ENCODE peak calls at places on chromosomes 4 and X, in nine cellular contexts. One of them, this sample, is unnamed.

GRCh38 chrX:103635436-103635835 is 6.7 kb downstream of the TCEAL1 start:
- DNase-seq in NCI-H526 treated with DMSO at 0.1 percent for 48 hours: no peak
- DNase-seq in WTC11: no peak
- DNase-seq in T follicular helper cell: no peak
- DNase-seq in stimulated activated CD8-positive, alpha-beta memory T cell treated with anti-CD3 and anti-CD28 coated beads, Interleukin-4, amount 100 ng/mL, for 48 hours: no peak
- DNase-seq in stimulated activated CD4-positive, alpha-beta T cell treated with anti-CD3 and anti-CD28 coated beads, TNF-alpha, amount 100 ng/mL, for 4 hours: no peak
- DNase-seq in glutamatergic neuron: no peak
- DNase-seq in BJ: no peak
- DNase-seq in upper lobe of right lung: no peak
- DNase-seq in this sample: no peak

GRCh38 chr4:74319506-74319905 is 11.2 kb downstream of the EPGN start:
- DNase-seq in upper lobe of right lung: no peak
- DNase-seq in stimulated activated CD4-positive, alpha-beta T cell treated with anti-CD3 and anti-CD28 coated beads, TNF-alpha, amount 100 ng/mL, for 4 hours: no peak
- DNase-seq in T follicular helper cell: no peak
- DNase-seq in NCI-H526 treated with DMSO at 0.1 percent for 48 hours: no peak
- DNase-seq in WTC11: no peak
- DNase-seq in glutamatergic neuron: no peak
- DNase-seq in stimulated activated CD8-positive, alpha-beta memory T cell treated with anti-CD3 and anti-CD28 coated beads, Interleukin-4, amount 100 ng/mL, for 48 hours: no peak
- DNase-seq in BJ: no peak
- DNase-seq in this sample: no peak

GRCh38 chrX:13074297-13075262 is 30.2 kb upstream of the FAM9C start:
- DNase-seq in NCI-H526 treated with DMSO at 0.1 percent for 48 hours: no peak
- DNase-seq in stimulated activated CD8-positive, alpha-beta memory T cell treated with anti-CD3 and anti-CD28 coated beads, Interleukin-4, amount 100 ng/mL, for 48 hours: no peak
- DNase-seq in BJ: no peak
- DNase-seq in stimulated activated CD4-positive, alpha-beta T cell treated with anti-CD3 and anti-CD28 coated beads, TNF-alpha, amount 100 ng/mL, for 4 hours: no peak
- DNase-seq in T follicular helper cell: no peak
- DNase-seq in WTC11: no peak
- DNase-seq in glutamatergic neuron: no peak
- DNase-seq in upper lobe of right lung: no peak
- DNase-seq in this sample: no peak

GRCh38 chr4:8724436-8725070 is 132.0 kb downstream of the CPZ start:
- DNase-seq in stimulated activated CD8-positive, alpha-beta memory T cell treated with anti-CD3 and anti-CD28 coated beads, Interleukin-4, amount 100 ng/mL, for 48 hours: no peak
- DNase-seq in BJ: no peak
- DNase-seq in upper lobe of right lung: peak; percentile 54
- DNase-seq in stimulated activated CD4-positive, alpha-beta T cell treated with anti-CD3 and anti-CD28 coated beads, TNF-alpha, amount 100 ng/mL, for 4 hours: no peak
- DNase-seq in T follicular helper cell: no peak
- DNase-seq in NCI-H526 treated with DMSO at 0.1 percent for 48 hours: no peak
- DNase-seq in WTC11: no peak
- DNase-seq in glutamatergic neuron: no peak
- DNase-seq in this sample: peak; percentile 37

GRCh38 chrX:133888941-133889340 is 96.5 kb downstream of the GPC3 start:
- DNase-seq in upper lobe of right lung: no peak
- DNase-seq in BJ: no peak
- DNase-seq in WTC11: no peak
- DNase-seq in NCI-H526 treated with DMSO at 0.1 percent for 48 hours: no peak
- DNase-seq in glutamatergic neuron: no peak
- DNase-seq in T follicular helper cell: no peak
- DNase-seq in stimulated activated CD4-positive, alpha-beta T cell treated with anti-CD3 and anti-CD28 coated beads, TNF-alpha, amount 100 ng/mL, for 4 hours: no peak
- DNase-seq in stimulated activated CD8-positive, alpha-beta memory T cell treated with anti-CD3 and anti-CD28 coated beads, Interleukin-4, amount 100 ng/mL, for 48 hours: no peak
- DNase-seq in this sample: no peak

GRCh38 chrX:46547857-46548256 is 2.6 kb upstream of the ZNF674 start:
- DNase-seq in stimulated activated CD4-positive, alpha-beta T cell treated with anti-CD3 and anti-CD28 coated beads, TNF-alpha, amount 100 ng/mL, for 4 hours: no peak
- DNase-seq in stimulated activated CD8-positive, alpha-beta memory T cell treated with anti-CD3 and anti-CD28 coated beads, Interleukin-4, amount 100 ng/mL, for 48 hours: no peak
- DNase-seq in T follicular helper cell: no peak
- DNase-seq in BJ: peak; percentile 44
- DNase-seq in WTC11: no peak
- DNase-seq in NCI-H526 treated with DMSO at 0.1 percent for 48 hours: no peak
- DNase-seq in glutamatergic neuron: no peak
- DNase-seq in upper lobe of right lung: no peak
- DNase-seq in this sample: no peak

GRCh38 chrX:77731821-77732419 is 54.1 kb downstream of the ATRX start:
- DNase-seq in BJ: no peak
- DNase-seq in WTC11: no peak
- DNase-seq in upper lobe of right lung: no peak
- DNase-seq in glutamatergic neuron: peak; percentile 14
- DNase-seq in NCI-H526 treated with DMSO at 0.1 percent for 48 hours: no peak
- DNase-seq in stimulated activated CD4-positive, alpha-beta T cell treated with anti-CD3 and anti-CD28 coated beads, TNF-alpha, amount 100 ng/mL, for 4 hours: no peak
- DNase-seq in T follicular helper cell: no peak
- DNase-seq in stimulated activated CD8-positive, alpha-beta memory T cell treated with anti-CD3 and anti-CD28 coated beads, Interleukin-4, amount 100 ng/mL, for 48 hours: no peak
- DNase-seq in this sample: no peak

GRCh38 chr4:59247032-59247431 is 1953.1 kb upstream of the ADGRL3 start:
- DNase-seq in stimulated activated CD8-positive, alpha-beta memory T cell treated with anti-CD3 and anti-CD28 coated beads, Interleukin-4, amount 100 ng/mL, for 48 hours: no peak
- DNase-seq in upper lobe of right lung: no peak
- DNase-seq in T follicular helper cell: no peak
- DNase-seq in stimulated activated CD4-positive, alpha-beta T cell treated with anti-CD3 and anti-CD28 coated beads, TNF-alpha, amount 100 ng/mL, for 4 hours: no peak
- DNase-seq in glutamatergic neuron: no peak
- DNase-seq in WTC11: no peak
- DNase-seq in BJ: no peak
- DNase-seq in NCI-H526 treated with DMSO at 0.1 percent for 48 hours: no peak
- DNase-seq in this sample: no peak

GRCh38 chr4:18366762-18367358 is 345.3 kb upstream of the LCORL start:
- DNase-seq in glutamatergic neuron: no peak
- DNase-seq in NCI-H526 treated with DMSO at 0.1 percent for 48 hours: peak; percentile 24
- DNase-seq in stimulated activated CD4-positive, alpha-beta T cell treated with anti-CD3 and anti-CD28 coated beads, TNF-alpha, amount 100 ng/mL, for 4 hours: no peak
- DNase-seq in WTC11: no peak
- DNase-seq in BJ: no peak
- DNase-seq in upper lobe of right lung: no peak
- DNase-seq in stimulated activated CD8-positive, alpha-beta memory T cell treated with anti-CD3 and anti-CD28 coated beads, Interleukin-4, amount 100 ng/mL, for 48 hours: no peak
- DNase-seq in T follicular helper cell: no peak
- DNase-seq in this sample: no peak

GRCh38 chr4:176534566-176534965 is 214.8 kb downstream of the SPCS3 start:
- DNase-seq in BJ: peak; percentile 52
- DNase-seq in stimulated activated CD8-positive, alpha-beta memory T cell treated with anti-CD3 and anti-CD28 coated beads, Interleukin-4, amount 100 ng/mL, for 48 hours: no peak
- DNase-seq in glutamatergic neuron: no peak
- DNase-seq in WTC11: no peak
- DNase-seq in stimulated activated CD4-positive, alpha-beta T cell treated with anti-CD3 and anti-CD28 coated beads, TNF-alpha, amount 100 ng/mL, for 4 hours: no peak
- DNase-seq in upper lobe of right lung: no peak
- DNase-seq in NCI-H526 treated with DMSO at 0.1 percent for 48 hours: no peak
- DNase-seq in T follicular helper cell: no peak
- DNase-seq in this sample: no peak

GRCh38 chr4:86331362-86331761 is 28.5 kb downstream of the MAPK10 start:
- DNase-seq in stimulated activated CD8-positive, alpha-beta memory T cell treated with anti-CD3 and anti-CD28 coated beads, Interleukin-4, amount 100 ng/mL, for 48 hours: no peak
- DNase-seq in glutamatergic neuron: no peak
- DNase-seq in NCI-H526 treated with DMSO at 0.1 percent for 48 hours: no peak
- DNase-seq in WTC11: no peak
- DNase-seq in upper lobe of right lung: no peak
- DNase-seq in BJ: no peak
- DNase-seq in T follicular helper cell: no peak
- DNase-seq in stimulated activated CD4-positive, alpha-beta T cell treated with anti-CD3 and anti-CD28 coated beads, TNF-alpha, amount 100 ng/mL, for 4 hours: no peak
- DNase-seq in this sample: no peak

GRCh38 chr4:63619771-63620170 is 789.5 kb downstream of the TECRL start:
- DNase-seq in stimulated activated CD8-positive, alpha-beta memory T cell treated with anti-CD3 and anti-CD28 coated beads, Interleukin-4, amount 100 ng/mL, for 48 hours: no peak
- DNase-seq in WTC11: no peak
- DNase-seq in BJ: no peak
- DNase-seq in upper lobe of right lung: no peak
- DNase-seq in stimulated activated CD4-positive, alpha-beta T cell treated with anti-CD3 and anti-CD28 coated beads, TNF-alpha, amount 100 ng/mL, for 4 hours: no peak
- DNase-seq in NCI-H526 treated with DMSO at 0.1 percent for 48 hours: no peak
- DNase-seq in glutamatergic neuron: no peak
- DNase-seq in T follicular helper cell: no peak
- DNase-seq in this sample: no peak

GRCh38 chrX:23936198-23936597 is 28.4 kb downstream of the CXorf58 start:
- DNase-seq in T follicular helper cell: no peak
- DNase-seq in stimulated activated CD8-positive, alpha-beta memory T cell treated with anti-CD3 and anti-CD28 coated beads, Interleukin-4, amount 100 ng/mL, for 48 hours: no peak
- DNase-seq in NCI-H526 treated with DMSO at 0.1 percent for 48 hours: no peak
- DNase-seq in WTC11: no peak
- DNase-seq in glutamatergic neuron: no peak
- DNase-seq in upper lobe of right lung: no peak
- DNase-seq in BJ: no peak
- DNase-seq in stimulated activated CD4-positive, alpha-beta T cell treated with anti-CD3 and anti-CD28 coated beads, TNF-alpha, amount 100 ng/mL, for 4 hours: no peak
- DNase-seq in this sample: no peak

GRCh38 chr4:16111533-16111932 is 27.7 kb upstream of the PROM1 start:
- DNase-seq in NCI-H526 treated with DMSO at 0.1 percent for 48 hours: no peak
- DNase-seq in T follicular helper cell: no peak
- DNase-seq in stimulated activated CD8-positive, alpha-beta memory T cell treated with anti-CD3 and anti-CD28 coated beads, Interleukin-4, amount 100 ng/mL, for 48 hours: no peak
- DNase-seq in WTC11: no peak
- DNase-seq in upper lobe of right lung: no peak
- DNase-seq in stimulated activated CD4-positive, alpha-beta T cell treated with anti-CD3 and anti-CD28 coated beads, TNF-alpha, amount 100 ng/mL, for 4 hours: no peak
- DNase-seq in glutamatergic neuron: no peak
- DNase-seq in BJ: no peak
- DNase-seq in this sample: no peak

GRCh38 chrX:116198810-116199209 is 28.3 kb downstream of the AGTR2 start:
- DNase-seq in BJ: no peak
- DNase-seq in upper lobe of right lung: no peak
- DNase-seq in WTC11: peak; percentile 16
- DNase-seq in NCI-H526 treated with DMSO at 0.1 percent for 48 hours: no peak
- DNase-seq in T follicular helper cell: no peak
- DNase-seq in stimulated activated CD8-positive, alpha-beta memory T cell treated with anti-CD3 and anti-CD28 coated beads, Interleukin-4, amount 100 ng/mL, for 48 hours: no peak
- DNase-seq in glutamatergic neuron: no peak
- DNase-seq in stimulated activated CD4-positive, alpha-beta T cell treated with anti-CD3 and anti-CD28 coated beads, TNF-alpha, amount 100 ng/mL, for 4 hours: no peak
- DNase-seq in this sample: no peak